ENCODE peak calls at places on chromosome 22, in seven cellular contexts. K is H9, N is fibroblast of lung, Z is OCI-LY7, G is DND-41, L is GM23248, A is PC-3. I is an unnamed sample.

GRCh38 chr22:24827305-24827704 is 21.3 kb downstream of the SGSM1 start:
- DNase-seq in K (no peak), N (no peak), Z (no peak), G (no peak), L (no peak), A (peak; percentile 1), I (no peak)

GRCh38 chr22:44550666-44551491 is 52.8 kb upstream of the RTL6 start:
- DNase-seq in K (no peak), N (peak; percentile 96), Z (no peak), G (no peak), L (peak; percentile 97), A (peak; percentile 76), I (no peak)

GRCh38 chr22:29195964-29196666 is 9.6 kb upstream of the EMID1 start:
- DNase-seq in K (no peak), N (no peak), Z (no peak), G (no peak), L (no peak), A (no peak), I (no peak)

GRCh38 chr22:30038219-30038618 is 42.0 kb upstream of the HORMAD2 start:
- DNase-seq in K (no peak), N (peak; percentile 76), Z (no peak), G (no peak), L (peak; percentile 78), A (peak; percentile 15), I (no peak)

GRCh38 chr22:49017769-49018330 is 809.8 kb downstream of the BRD1 start:
- DNase-seq in K (peak; percentile 30), N (no peak), Z (no peak), G (no peak), L (no peak), A (no peak), I (no peak)

GRCh38 chr22:24423519-24424000 is 3.8 kb upstream of the ADORA2A start:
- DNase-seq in K (peak; percentile 68), N (no peak), Z (peak; percentile 74), G (no peak), L (peak; percentile 71), A (peak; percentile 34), I (peak; percentile 55)

GRCh38 chr22:29658171-29658570 is 54.7 kb downstream of the NF2 start:
- DNase-seq in K (no peak), N (no peak), Z (no peak), G (no peak), L (no peak), A (no peak), I (no peak)

GRCh38 chr22:26464312-26464711 is 19.3 kb downstream of the HPS4 start:
- DNase-seq in K (no peak), N (no peak), Z (no peak), G (no peak), L (peak; percentile 34), A (no peak), I (no peak)

GRCh38 chr22:25900880-25901279 is 158.9 kb downstream of the MYO18B start:
- DNase-seq in K (no peak), N (no peak), Z (no peak), G (no peak), L (no peak), A (no peak), I (no peak)

GRCh38 chr22:31153357-31153756 is 6.6 kb upstream of the RNF185 start:
- DNase-seq in K (no peak), N (no peak), Z (no peak), G (no peak), L (no peak), A (no peak), I (no peak)

GRCh38 chr22:45491841-45492240 is 10.8 kb upstream of the FBLN1 start:
- DNase-seq in K (no peak), N (no peak), Z (no peak), G (no peak), L (no peak), A (no peak), I (no peak)

GRCh38 chr22:39471421-39472141 is 14.8 kb downstream of the MGAT3 start:
- DNase-seq in K (no peak), N (no peak), Z (no peak), G (no peak), L (peak; percentile 48), A (no peak), I (peak; percentile 70)

GRCh38 chr22:30875481-30876215 is 92.9 kb downstream of the MORC2 start:
- DNase-seq in K (no peak), N (no peak), Z (no peak), G (no peak), L (peak; percentile 3), A (no peak), I (no peak)

GRCh38 chr22:47817380-47817779 is 1054.9 kb downstream of the TBC1D22A start:
- DNase-seq in K (no peak), N (no peak), Z (no peak), G (no peak), L (no peak), A (no peak), I (peak; percentile 8)

GRCh38 chr22:31680764-31681624 is 19.0 kb upstream of the PISD start:
- DNase-seq in K (no peak), N (peak; percentile 69), Z (no peak), G (no peak), L (peak; percentile 78), A (peak; percentile 48), I (no peak)

GRCh38 chr22:22355233-22355834 is 110.7 kb downstream of the VPREB1 start:
- DNase-seq in K (no peak), N (no peak), Z (no peak), G (no peak), L (no peak), A (no peak), I (no peak)

GRCh38 chr22:44862981-44863860 is 110.8 kb downstream of the ARHGAP8 start:
- DNase-seq in K (peak; percentile 73), N (no peak), Z (no peak), G (peak; percentile 13), L (no peak), A (no peak), I (no peak)

GRCh38 chr22:30511903-30512302 is 6.4 kb upstream of the SEC14L4 start:
- DNase-seq in K (no peak), N (no peak), Z (no peak), G (no peak), L (no peak), A (no peak), I (no peak)

GRCh38 chr22:47544696-47545095 is 782.2 kb downstream of the TBC1D22A start:
- DNase-seq in K (no peak), N (no peak), Z (no peak), G (no peak), L (no peak), A (no peak), I (no peak)

GRCh38 chr22:27801616-27802388 is at the start of gene MN1:
- DNase-seq in K (peak; percentile 73), N (peak; percentile 42), Z (no peak), G (no peak), L (peak; percentile 79), A (no peak), I (no peak)

GRCh38 chr22:38782402-38783094 is 11.4 kb downstream of the DNAL4 start:
- DNase-seq in K (no peak), N (no peak), Z (no peak), G (no peak), L (peak; percentile 84), A (no peak), I (no peak)

GRCh38 chr22:46387748-46388147 is 52.2 kb downstream of the TRMU start:
- DNase-seq in K (no peak), N (no peak), Z (no peak), G (no peak), L (no peak), A (no peak), I (no peak)

DNA sequence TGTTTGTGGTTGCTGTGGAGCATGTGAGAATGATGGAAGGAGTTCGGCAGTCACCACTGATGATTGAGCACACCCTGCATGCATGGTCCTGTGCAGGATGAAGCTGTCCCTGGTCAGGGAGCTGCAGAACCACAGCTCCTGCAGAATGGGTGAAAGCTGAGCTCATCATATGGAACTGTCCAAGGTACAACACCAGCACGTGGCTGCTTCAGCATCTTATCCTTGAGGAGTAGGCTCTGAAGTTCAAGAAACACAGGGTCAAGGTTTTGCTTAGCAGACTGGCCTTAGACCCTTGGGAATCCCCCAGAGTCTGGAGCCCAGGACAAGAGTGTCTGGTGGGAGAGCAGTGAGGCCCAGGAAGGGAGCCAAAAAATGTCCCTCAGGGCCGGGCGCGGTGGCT is 182.4 kb upstream of the LARGE1 start:
- DNase-seq in K (peak; percentile 34), N (no peak), Z (no peak), G (no peak), L (peak; percentile 1), A (no peak), I (no peak)
- H4K20me1 ChIP-seq in K (no peaks in the 10 kb centered on the region), N (no peaks in the 10 kb centered on the region), Z (no peaks in the 10 kb centered on the region), G (no peaks in the 10 kb centered on the region), L (no peaks in the 10 kb centered on the region), A (no peaks in the 10 kb centered on the region), I (no peaks in the 10 kb centered on the region)

DNA sequence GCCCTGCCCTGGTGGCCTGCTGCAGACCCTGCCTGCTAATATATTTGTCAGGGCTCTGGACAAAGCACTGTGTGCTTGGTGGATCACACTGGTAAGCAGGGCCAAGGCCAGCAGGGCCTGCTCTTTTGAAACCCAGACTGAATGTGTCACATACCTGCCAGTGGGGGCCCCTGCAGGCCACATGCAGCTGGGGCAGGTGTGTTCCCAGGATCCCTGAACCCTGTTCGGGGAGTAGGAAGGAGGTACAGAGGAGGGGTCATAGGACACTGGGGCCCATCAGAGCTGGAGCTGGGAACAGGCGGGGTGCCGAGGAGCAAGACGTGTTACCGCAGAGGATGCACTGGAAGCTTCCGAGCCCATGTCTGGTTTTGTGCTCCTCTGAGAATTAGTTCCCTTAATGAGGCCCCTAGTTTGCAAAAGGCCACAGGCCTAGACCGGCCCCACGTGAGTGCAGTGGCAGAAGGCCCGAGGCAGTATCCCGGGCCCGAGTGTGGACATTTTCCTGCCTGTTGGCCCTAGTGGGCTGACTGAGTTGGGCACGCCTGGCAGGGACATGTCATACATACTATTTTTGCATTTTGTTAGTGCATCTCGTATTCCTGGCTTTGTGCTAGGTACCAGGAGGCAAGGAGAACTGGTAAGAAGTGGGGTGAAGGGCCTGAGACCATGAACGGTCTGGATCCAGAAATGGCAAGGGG is 11.2 kb upstream of the ACR start:
- DNase-seq in K (no peak), N (no peak), Z (no peak), G (no peak), L (no peak), A (no peak), I (no peak)
- H4K20me1 ChIP-seq in K (no peaks in the 10 kb centered on the region), N (no peaks in the 10 kb centered on the region), Z (no peaks in the 10 kb centered on the region), G (no peaks in the 10 kb centered on the region), L (no peaks in the 10 kb centered on the region), A (no peaks in the 10 kb centered on the region), I (no peaks in the 10 kb centered on the region)

DNA sequence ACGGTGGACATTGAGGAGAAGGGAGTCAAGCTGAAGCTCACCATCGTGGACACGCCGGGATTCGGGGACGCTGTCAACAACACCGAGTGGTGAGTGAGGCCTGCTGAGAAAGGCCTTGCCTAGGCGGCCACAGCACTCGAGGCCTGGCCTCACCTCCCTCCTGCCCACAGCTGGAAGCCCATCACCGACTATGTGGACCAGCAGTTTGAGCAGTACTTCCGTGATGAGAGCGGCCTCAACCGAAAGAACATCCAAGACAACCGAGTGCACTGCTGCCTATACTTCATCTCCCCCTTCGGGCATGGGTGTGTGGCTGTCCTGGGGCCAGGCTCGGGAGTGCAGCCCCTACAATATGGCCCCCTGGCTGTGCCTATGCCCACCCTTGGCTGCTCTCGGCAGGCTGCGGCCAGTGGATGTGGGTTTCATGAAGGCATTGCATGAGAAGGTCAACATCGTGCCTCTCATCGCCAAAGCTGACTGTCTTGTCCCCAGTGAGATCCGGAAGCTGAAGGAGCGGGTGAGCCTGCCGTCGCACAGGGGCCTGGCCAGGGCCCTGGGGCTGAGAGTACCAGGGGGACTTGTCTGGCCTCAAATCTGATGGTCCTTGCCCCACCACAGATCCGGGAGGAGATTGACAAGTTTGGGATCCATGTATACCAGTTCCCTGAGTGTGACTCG is 3.0 kb upstream of the GP1BB start:
- DNase-seq in K (no peak), N (no peak), Z (no peak), G (no peak), L (no peak), A (no peak), I (no peak)
- H4K20me1 ChIP-seq in K (peaks cover 4% of the 10 kb centered on the region), N (no peaks in the 10 kb centered on the region), Z (no peaks in the 10 kb centered on the region), G (no peaks in the 10 kb centered on the region), L (no peaks in the 10 kb centered on the region), A (no peaks in the 10 kb centered on the region), I (no peaks in the 10 kb centered on the region)

GRCh38 chr22:37014835-37015586 is 4.2 kb downstream of the TST start:
- DNase-seq in K (no peak), N (peak; percentile 18), Z (no peak), G (no peak), L (no peak), A (no peak), I (no peak)
- H4K20me1 ChIP-seq in K (peaks cover 3% of the 10 kb centered on the region), N (no peaks in the 10 kb centered on the region), Z (no peaks in the 10 kb centered on the region), G (peaks cover 6% of the 10 kb centered on the region), L (no peaks in the 10 kb centered on the region), A (no peaks in the 10 kb centered on the region), I (no peaks in the 10 kb centered on the region)

I was measured in MM.1S.